ENCODE peak calls at places on chromosomes 11 and 22, in six cellular contexts. E, C, Z, U, B and P are unnamed samples. For H3K4me1, the result is how much of the 10 kb centered on the place peaks cover.

GRCh38 chr22:28358244-28358777 is 321.3 kb downstream of the TTC28 start:
- DNase-seq in B (no peak), U (no peak), Z (no peak), E (no peak), C (no peak), P (no peak)

GRCh38 chr11:17403977-17404759 is 15.7 kb upstream of the KCNJ11 start:
- DNase-seq in B (no peak), C (no peak), Z (no peak), U (peak), E (no peak), P (peak)

GRCh38 chr22:33793464-33793863 is 126.8 kb downstream of the LARGE1 start:
- DNase-seq in E (no peak), U (no peak), B (no peak), C (no peak), Z (no peak), P (no peak)

GRCh38 chr11:15278129-15278528 is 163.4 kb downstream of the INSC start:
- DNase-seq in E (no peak), C (no peak), U (no peak), Z (no peak), B (no peak), P (no peak)

GRCh38 chr11:44307340-44308099 is 2.4 kb downstream of the ALX4 start:
- DNase-seq in U (no peak), E (no peak), Z (no peak), C (no peak), B (peak), P (no peak)

GRCh38 chr11:10680956-10681487 is 12.5 kb downstream of the IRAG1 start:
- DNase-seq in E (no peak), Z (no peak), U (no peak), B (no peak), C (no peak), P (no peak)

GRCh38 chr11:44427432-44427831 is 117.5 kb upstream of the ALX4 start:
- DNase-seq in B (peak), Z (no peak), E (peak), C (no peak), U (no peak), P (peak)

GRCh38 chr11:121443688-121444275 is 8.3 kb upstream of the SORL1 start:
- DNase-seq in U (no peak), C (no peak), E (no peak), B (no peak), Z (no peak), P (no peak)

GRCh38 chr22:43592470-43592869 is 180.7 kb downstream of the MPPED1 start:
- DNase-seq in B (peak), U (peak), Z (no peak), E (peak), C (no peak), P (no peak)

GRCh38 chr11:121802542-121802941 is 313.5 kb downstream of the BLID start:
- DNase-seq in C (peak), Z (no peak), B (peak), E (peak), U (no peak), P (peak)

GRCh38 chr11:8032122-8032521 is 45.0 kb downstream of the EIF3F start:
- DNase-seq in U (no peak), E (no peak), B (no peak), Z (no peak), C (no peak), P (no peak)

GRCh38 chr22:46053563-46054090 is 76.7 kb upstream of the WNT7B start:
- DNase-seq in U (peak), C (peak), E (no peak), B (no peak), Z (peak), P (peak)

GRCh38 chr22:42939451-42939881 is 75.5 kb downstream of the PACSIN2 start:
- DNase-seq in B (peak), C (no peak), E (peak), Z (no peak), U (no peak), P (no peak)

GRCh38 chr22:28023774-28024173 is 104.7 kb upstream of the PITPNB start:
- DNase-seq in Z (no peak), U (no peak), C (peak), E (peak), B (no peak), P (no peak)

GRCh38 chr11:117314840-117315239 is 1.2 kb downstream of the BACE1 start:
- DNase-seq in C (no peak), E (peak), Z (peak), U (peak), B (peak), P (no peak)

GRCh38 chr11:109729761-109730160 is 307.8 kb downstream of the C11orf87 start:
- DNase-seq in Z (no peak), C (no peak), B (peak), E (no peak), U (peak), P (no peak)

GRCh38 chr11:78946945-78947914 is 372.6 kb upstream of the NARS2 start:
- DNase-seq in U (no peak), Z (no peak), C (no peak), E (no peak), B (no peak), P (no peak)

GRCh38 chr11:2533642-2534115 is 88.9 kb downstream of the KCNQ1 start:
- DNase-seq in B (peak), C (peak), E (peak), Z (peak), U (peak), P (peak)

GRCh38 chr22:38051261-38051660 is 5.9 kb upstream of the PICK1 start:
- DNase-seq in B (no peak), U (no peak), E (no peak), C (no peak), Z (no peak), P (no peak)
- H3K27ac ChIP-seq in B (no peak), U (no peak), E (no peak), C (no peak), Z (no peak), P (no peak)

DNA sequence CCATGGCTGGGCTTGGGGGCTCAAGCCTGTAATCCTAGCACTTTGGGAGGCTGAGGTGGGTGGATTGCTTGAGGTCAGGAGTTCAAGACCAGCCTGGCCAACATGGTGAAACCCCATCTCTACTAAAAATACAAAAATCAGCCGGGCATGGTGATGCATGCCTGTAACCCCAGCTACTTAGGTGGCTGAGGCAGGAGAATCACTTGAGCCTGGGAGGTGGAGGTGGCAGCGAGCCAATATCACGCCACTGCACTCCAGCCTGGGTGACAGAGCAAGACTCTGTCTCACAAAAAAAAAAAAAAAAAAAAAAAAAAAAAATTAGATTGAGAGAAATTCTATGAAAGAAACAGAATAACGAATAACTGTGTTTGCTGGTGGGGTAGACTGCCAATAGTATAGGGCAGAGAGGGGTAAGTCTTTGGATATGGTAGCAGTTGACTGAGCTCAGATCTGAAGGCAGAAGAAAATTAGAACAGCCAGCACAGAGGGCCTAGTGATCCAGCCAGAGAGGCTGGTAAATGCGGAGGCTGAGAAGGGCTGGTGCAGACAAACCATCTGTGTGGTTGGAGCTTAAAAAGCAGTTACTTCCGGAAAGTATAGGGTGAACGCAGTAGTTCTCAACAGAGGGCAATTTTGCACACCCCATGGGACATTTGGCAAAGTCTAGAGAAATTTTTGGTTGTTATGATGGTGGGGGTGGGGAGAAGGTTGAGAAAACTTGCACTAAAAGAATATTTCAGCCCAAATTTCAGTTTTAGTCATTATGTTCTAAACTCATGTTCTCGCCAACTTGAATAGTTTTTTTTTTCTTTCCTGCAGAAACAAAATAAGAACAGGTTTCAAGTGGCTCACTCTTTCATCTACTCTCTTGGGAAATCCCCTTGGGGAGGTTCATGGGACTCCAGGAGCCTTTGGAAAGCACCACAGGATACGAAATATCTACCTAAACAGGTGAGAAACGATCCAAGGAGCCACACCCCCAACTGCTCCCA is 1.6 kb upstream of the HORMAD2 start:
- DNase-seq in Z (no peak), B (peak), U (no peak), C (no peak), E (no peak), P (peak)
- H3K4me3 ChIP-seq in Z (no peak), B (no peak), U (no peak), C (no peak), E (no peak), P (no peak)

GRCh38 chr11:48004456-48004855 is 24.1 kb downstream of the PTPRJ start:
- DNase-seq in B (no peak), E (no peak), Z (no peak), C (no peak), U (no peak), P (no peak)
- H3K4me1 ChIP-seq in B (under half), E (under half), Z (under half), C (under half), U (under half), P (under half)

GRCh38 chr11:60854140-60854846 is 1.5 kb downstream of the PTGDR2 start:
- DNase-seq in B (no peak), C (no peak), E (no peak), Z (no peak), U (no peak), P (no peak)

GRCh38 chr11:60853469-60853950 is 2.2 kb downstream of the PTGDR2 start:
- DNase-seq in B (no peak), U (no peak), Z (no peak), C (no peak), E (no peak), P (no peak)

GRCh38 chr11:60852639-60853468 is 2.9 kb downstream of the PTGDR2 start:
- DNase-seq in B (peak), E (no peak), U (peak), C (no peak), Z (no peak), P (no peak)

GRCh38 chr11:60855726-60856633 is at the start of gene PTGDR2:
- DNase-seq in U (no peak), C (no peak), B (no peak), Z (no peak), E (no peak), P (no peak)

GRCh38 chr11:60854847-60855725 is 664 bp downstream of the PTGDR2 start:
- DNase-seq in E (no peak), B (no peak), C (no peak), U (no peak), Z (no peak), P (no peak)
- H3K27ac ChIP-seq in E (no peak), B (no peak), C (no peak), U (no peak), Z (no peak), P (no peak)

DNA sequence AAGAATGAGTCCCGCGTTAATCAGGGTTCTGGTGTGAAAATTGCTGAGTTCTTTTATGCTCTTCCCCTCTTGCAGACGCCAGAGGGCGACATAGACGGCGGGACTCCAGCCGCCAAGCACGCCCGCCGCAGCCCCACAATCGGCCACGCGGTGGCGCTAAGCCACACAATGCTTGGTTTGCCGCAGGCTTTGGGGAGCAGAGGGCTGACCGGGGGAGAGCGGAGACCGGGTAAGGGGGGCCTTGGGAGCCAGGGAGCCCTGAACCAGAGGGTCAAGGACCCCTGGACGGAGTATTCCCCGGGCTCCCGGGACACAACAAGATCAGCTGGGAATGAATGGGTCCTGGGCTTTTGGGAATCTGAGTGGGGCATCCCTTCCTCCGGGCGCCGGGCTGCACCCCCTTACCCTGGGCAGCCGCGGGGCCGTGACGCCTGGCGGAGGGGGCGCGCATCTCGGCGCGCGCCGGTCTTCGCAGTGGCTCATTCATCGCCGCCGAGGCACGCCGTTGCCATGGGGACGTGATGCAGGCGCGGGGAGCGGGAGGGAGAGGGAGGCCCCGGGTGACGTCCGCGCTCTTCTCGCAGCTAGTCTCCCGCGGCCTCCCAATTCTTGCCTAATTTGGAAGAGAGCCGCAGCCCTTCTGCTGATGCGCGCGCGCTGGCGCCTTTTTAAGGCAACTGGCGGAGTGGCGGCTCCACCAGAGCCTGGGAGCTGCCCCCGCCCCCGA is 12.2 kb upstream of the NPAS4 start:
- DNase-seq in B (peak), E (peak), C (peak), U (peak), Z (peak), P (peak)
- H3K4me3 ChIP-seq in B (peak), E (peak), C (peak), U (no peak), Z (no peak), P (peak)

DNA sequence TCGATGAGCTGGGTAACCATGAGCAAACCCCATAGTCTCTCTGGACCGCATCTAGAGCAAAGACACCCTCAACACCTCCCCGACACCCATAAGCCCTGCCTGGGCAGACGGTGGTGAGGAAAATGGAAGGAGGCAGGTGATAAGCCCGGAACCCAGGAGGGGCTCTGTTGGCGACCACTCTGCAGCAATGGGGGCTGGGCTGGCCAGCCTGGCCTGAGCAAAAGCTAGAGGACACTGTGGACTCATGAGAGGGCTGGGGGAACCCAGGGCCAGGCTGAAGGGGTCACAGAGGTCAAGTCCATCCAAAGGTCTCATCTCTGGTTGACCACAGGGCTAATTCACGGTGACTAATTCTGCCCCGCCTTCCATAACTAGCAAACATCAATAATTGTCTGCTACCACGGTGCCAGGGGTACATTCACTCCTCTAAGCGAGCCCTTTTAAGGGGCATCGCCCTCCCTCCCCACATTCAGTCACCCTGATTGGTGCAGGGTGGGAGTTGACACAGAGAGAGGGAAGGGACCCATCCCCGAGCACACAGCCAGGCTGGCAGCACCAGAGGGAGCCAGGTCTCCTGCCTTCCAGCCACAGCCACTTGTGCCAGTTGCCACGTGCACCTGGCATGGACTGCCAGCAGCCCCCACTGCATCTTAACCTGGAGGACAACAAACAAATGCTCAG is 4.0 kb downstream of the PYGM start:
- DNase-seq in Z (no peak), E (no peak), U (peak), C (no peak), B (peak), P (no peak)
- H3K4me1 ChIP-seq in Z (under half), E (under half), U (under half), C (under half), B (under half), P (under half)

GRCh38 chr11:34787348-34787747 is 128.8 kb downstream of the APIP start:
- DNase-seq in U (no peak), Z (no peak), E (no peak), B (no peak), C (no peak), P (no peak)
- H3K27ac ChIP-seq in U (no peak), Z (no peak), E (no peak), B (no peak), C (no peak), P (no peak)

GRCh38 chr11:30015725-30016449 is 943 bp downstream of the KCNA4 start:
- DNase-seq in C (no peak), E (no peak), U (no peak), Z (peak), B (no peak), P (no peak)

GRCh38 chr11:30018443-30018842 is 1.6 kb upstream of the KCNA4 start:
- DNase-seq in E (no peak), Z (peak), B (no peak), C (no peak), U (peak), P (no peak)

GRCh38 chr11:30016588-30017363 is at the start of gene KCNA4:
- DNase-seq in U (peak), E (peak), B (peak), Z (peak), C (peak), P (no peak)

GRCh38 chr11:30019481-30019880 is 2.7 kb upstream of the KCNA4 start:
- DNase-seq in Z (no peak), C (no peak), B (no peak), U (no peak), E (no peak), P (no peak)

GRCh38 chr11:30017467-30017895 is 651 bp upstream of the KCNA4 start:
- DNase-seq in C (no peak), B (peak), U (no peak), E (peak), Z (no peak), P (no peak)
- H3K4me3 ChIP-seq in C (peak), B (peak), U (no peak), E (no peak), Z (peak), P (no peak)

GRCh38 chr11:62333768-62334167 is 3.5 kb upstream of the ASRGL1 start:
- DNase-seq in U (no peak), Z (no peak), C (no peak), E (no peak), B (no peak), P (no peak)

GRCh38 chr11:62337682-62338181 is 484 bp downstream of the ASRGL1 start:
- DNase-seq in C (no peak), B (peak), U (peak), E (peak), Z (peak), P (peak)

GRCh38 chr11:62340269-62340901 is 3.1 kb downstream of the ASRGL1 start:
- DNase-seq in B (peak), E (peak), C (peak), Z (peak), U (peak), P (peak)

GRCh38 chr11:62336949-62337681 is at the start of gene ASRGL1:
- DNase-seq in C (peak), B (peak), Z (peak), U (peak), E (peak), P (peak)

GRCh38 chr11:62338218-62338617 is 970 bp downstream of the ASRGL1 start:
- DNase-seq in Z (no peak), E (no peak), B (no peak), U (no peak), C (no peak), P (no peak)
- H3K4me1 ChIP-seq in Z (under half), E (under half), B (under half), U (under half), C (under half), P (under half)